ENCODE peak calls at places on chromosomes 7 and 10, in eight cellular contexts. One of them, this sample, is unnamed.

GRCh38 chr7:150631084-150631824 is 931 bp downstream of the GIMAP6 start:
- DNase-seq in mammary epithelial cell: no peak
- DNase-seq in COR-L47: no peak
- DNase-seq in fibroblast of the aortic adventitia: no peak
- DNase-seq in dorsolateral prefrontal cortex: no peak
- DNase-seq in activated T-helper 1 cell treated with Interleukin-2 at 50 U/mL for 16 hours: peak; percentile 57
- DNase-seq in HEK293T: no peak
- DNase-seq in amygdala: no peak
- DNase-seq in this sample: no peak

GRCh38 chr10:33215635-33216034 is 118.8 kb downstream of the NRP1 start:
- DNase-seq in activated T-helper 1 cell treated with Interleukin-2 at 50 U/mL for 16 hours: no peak
- DNase-seq in mammary epithelial cell: no peak
- DNase-seq in amygdala: no peak
- DNase-seq in fibroblast of the aortic adventitia: peak; percentile 93
- DNase-seq in dorsolateral prefrontal cortex: no peak
- DNase-seq in COR-L47: no peak
- DNase-seq in HEK293T: no peak
- DNase-seq in this sample: no peak

GRCh38 chr7:149690688-149691446 is 82.5 kb downstream of the ZNF467 start:
- DNase-seq in activated T-helper 1 cell treated with Interleukin-2 at 50 U/mL for 16 hours: no peak
- DNase-seq in amygdala: no peak
- DNase-seq in HEK293T: peak; percentile 83
- DNase-seq in dorsolateral prefrontal cortex: no peak
- DNase-seq in fibroblast of the aortic adventitia: peak; percentile 87
- DNase-seq in COR-L47: no peak
- DNase-seq in mammary epithelial cell: peak; percentile 96
- DNase-seq in this sample: no peak

GRCh38 chr10:99346247-99346646 is 17.1 kb downstream of the CNNM1 start:
- DNase-seq in activated T-helper 1 cell treated with Interleukin-2 at 50 U/mL for 16 hours: no peak
- DNase-seq in mammary epithelial cell: peak; percentile 23
- DNase-seq in fibroblast of the aortic adventitia: peak; percentile 24
- DNase-seq in amygdala: no peak
- DNase-seq in COR-L47: no peak
- DNase-seq in dorsolateral prefrontal cortex: no peak
- DNase-seq in HEK293T: no peak
- DNase-seq in this sample: no peak

GRCh38 chr10:101380353-101381017 is 26.5 kb downstream of the BTRC start:
- DNase-seq in HEK293T: no peak
- DNase-seq in dorsolateral prefrontal cortex: no peak
- DNase-seq in mammary epithelial cell: peak; percentile 85
- DNase-seq in activated T-helper 1 cell treated with Interleukin-2 at 50 U/mL for 16 hours: no peak
- DNase-seq in fibroblast of the aortic adventitia: no peak
- DNase-seq in amygdala: no peak
- DNase-seq in COR-L47: no peak
- DNase-seq in this sample: no peak

GRCh38 chr7:27997188-27997707 is 183.3 kb downstream of the JAZF1 start:
- DNase-seq in activated T-helper 1 cell treated with Interleukin-2 at 50 U/mL for 16 hours: no peak
- DNase-seq in dorsolateral prefrontal cortex: no peak
- DNase-seq in HEK293T: no peak
- DNase-seq in amygdala: no peak
- DNase-seq in mammary epithelial cell: no peak
- DNase-seq in fibroblast of the aortic adventitia: no peak
- DNase-seq in COR-L47: peak; percentile 72
- DNase-seq in this sample: no peak

GRCh38 chr10:35378547-35379210 is 42.4 kb downstream of the CCNY start:
- DNase-seq in fibroblast of the aortic adventitia: no peak
- DNase-seq in amygdala: no peak
- DNase-seq in dorsolateral prefrontal cortex: no peak
- DNase-seq in HEK293T: no peak
- DNase-seq in COR-L47: no peak
- DNase-seq in mammary epithelial cell: no peak
- DNase-seq in activated T-helper 1 cell treated with Interleukin-2 at 50 U/mL for 16 hours: no peak
- DNase-seq in this sample: no peak

GRCh38 chr7:27201231-27202017 is 1.5 kb upstream of the HOXA13 start:
- DNase-seq in dorsolateral prefrontal cortex: no peak
- DNase-seq in mammary epithelial cell: no peak
- DNase-seq in amygdala: no peak
- DNase-seq in fibroblast of the aortic adventitia: no peak
- DNase-seq in HEK293T: no peak
- DNase-seq in COR-L47: no peak
- DNase-seq in activated T-helper 1 cell treated with Interleukin-2 at 50 U/mL for 16 hours: no peak
- DNase-seq in this sample: no peak

GRCh38 chr7:101330011-101330484 is 8.4 kb upstream of the IFT22 start:
- DNase-seq in dorsolateral prefrontal cortex: no peak
- DNase-seq in amygdala: no peak
- DNase-seq in mammary epithelial cell: no peak
- DNase-seq in fibroblast of the aortic adventitia: peak; percentile 17
- DNase-seq in COR-L47: no peak
- DNase-seq in HEK293T: no peak
- DNase-seq in activated T-helper 1 cell treated with Interleukin-2 at 50 U/mL for 16 hours: no peak
- DNase-seq in this sample: no peak

GRCh38 chr10:70513848-70514309 is 35.3 kb downstream of the PALD1 start:
- DNase-seq in HEK293T: no peak
- DNase-seq in COR-L47: peak; percentile 2
- DNase-seq in dorsolateral prefrontal cortex: no peak
- DNase-seq in fibroblast of the aortic adventitia: no peak
- DNase-seq in activated T-helper 1 cell treated with Interleukin-2 at 50 U/mL for 16 hours: no peak
- DNase-seq in amygdala: no peak
- DNase-seq in mammary epithelial cell: peak; percentile 23
- DNase-seq in this sample: no peak

GRCh38 chr7:38600746-38601145 is 30.4 kb downstream of the AMPH start:
- DNase-seq in HEK293T: no peak
- DNase-seq in fibroblast of the aortic adventitia: no peak
- DNase-seq in dorsolateral prefrontal cortex: no peak
- DNase-seq in COR-L47: peak; percentile 31
- DNase-seq in mammary epithelial cell: no peak
- DNase-seq in activated T-helper 1 cell treated with Interleukin-2 at 50 U/mL for 16 hours: no peak
- DNase-seq in amygdala: no peak
- DNase-seq in this sample: no peak

GRCh38 chr10:107611101-107611500 is 446.6 kb upstream of the SORCS1 start:
- DNase-seq in amygdala: no peak
- DNase-seq in COR-L47: no peak
- DNase-seq in fibroblast of the aortic adventitia: no peak
- DNase-seq in activated T-helper 1 cell treated with Interleukin-2 at 50 U/mL for 16 hours: no peak
- DNase-seq in HEK293T: no peak
- DNase-seq in mammary epithelial cell: peak; percentile 83
- DNase-seq in dorsolateral prefrontal cortex: no peak
- DNase-seq in this sample: no peak

GRCh38 chr10:113739031-113739430 is 12.5 kb upstream of the PLEKHS1 start:
- DNase-seq in fibroblast of the aortic adventitia: no peak
- DNase-seq in HEK293T: no peak
- DNase-seq in activated T-helper 1 cell treated with Interleukin-2 at 50 U/mL for 16 hours: no peak
- DNase-seq in dorsolateral prefrontal cortex: no peak
- DNase-seq in amygdala: no peak
- DNase-seq in COR-L47: no peak
- DNase-seq in mammary epithelial cell: no peak
- DNase-seq in this sample: no peak

GRCh38 chr7:158975526-158976467 is 119.4 kb downstream of the DYNC2I1 start:
- DNase-seq in fibroblast of the aortic adventitia: no peak
- DNase-seq in amygdala: no peak
- DNase-seq in dorsolateral prefrontal cortex: peak; percentile 46
- DNase-seq in COR-L47: peak; percentile 83
- DNase-seq in mammary epithelial cell: no peak
- DNase-seq in HEK293T: no peak
- DNase-seq in activated T-helper 1 cell treated with Interleukin-2 at 50 U/mL for 16 hours: no peak
- DNase-seq in this sample: no peak

GRCh38 chr10:91742189-91742588 is 56.0 kb upstream of the TNKS2 start:
- DNase-seq in amygdala: no peak
- DNase-seq in fibroblast of the aortic adventitia: no peak
- DNase-seq in activated T-helper 1 cell treated with Interleukin-2 at 50 U/mL for 16 hours: no peak
- DNase-seq in HEK293T: no peak
- DNase-seq in mammary epithelial cell: no peak
- DNase-seq in COR-L47: no peak
- DNase-seq in dorsolateral prefrontal cortex: no peak
- DNase-seq in this sample: no peak

GRCh38 chr10:1664565-1664964 is 72.8 kb downstream of the ADARB2 start:
- DNase-seq in fibroblast of the aortic adventitia: no peak
- DNase-seq in activated T-helper 1 cell treated with Interleukin-2 at 50 U/mL for 16 hours: no peak
- DNase-seq in mammary epithelial cell: no peak
- DNase-seq in HEK293T: no peak
- DNase-seq in COR-L47: no peak
- DNase-seq in amygdala: no peak
- DNase-seq in dorsolateral prefrontal cortex: no peak
- DNase-seq in this sample: no peak

GRCh38 chr10:79981673-79982485 is 33.0 kb upstream of the SFTPD start:
- DNase-seq in dorsolateral prefrontal cortex: peak; percentile 56
- DNase-seq in COR-L47: peak; percentile 53
- DNase-seq in amygdala: peak; percentile 50
- DNase-seq in activated T-helper 1 cell treated with Interleukin-2 at 50 U/mL for 16 hours: no peak
- DNase-seq in mammary epithelial cell: peak; percentile 50
- DNase-seq in fibroblast of the aortic adventitia: peak; percentile 4
- DNase-seq in HEK293T: no peak
- DNase-seq in this sample: no peak

GRCh38 chr7:69780377-69780776 is 182.1 kb downstream of the AUTS2 start:
- DNase-seq in fibroblast of the aortic adventitia: peak; percentile 43
- DNase-seq in dorsolateral prefrontal cortex: no peak
- DNase-seq in HEK293T: peak; percentile 34
- DNase-seq in amygdala: no peak
- DNase-seq in activated T-helper 1 cell treated with Interleukin-2 at 50 U/mL for 16 hours: no peak
- DNase-seq in mammary epithelial cell: no peak
- DNase-seq in COR-L47: peak; percentile 86
- DNase-seq in this sample: no peak

GRCh38 chr7:1623810-1624209 is 46.3 kb upstream of the ELFN1 start:
- DNase-seq in amygdala: no peak
- DNase-seq in mammary epithelial cell: no peak
- DNase-seq in COR-L47: no peak
- DNase-seq in activated T-helper 1 cell treated with Interleukin-2 at 50 U/mL for 16 hours: no peak
- DNase-seq in fibroblast of the aortic adventitia: no peak
- DNase-seq in dorsolateral prefrontal cortex: no peak
- DNase-seq in HEK293T: no peak
- DNase-seq in this sample: no peak

GRCh38 chr7:44256459-44256858 is 55.7 kb downstream of the YKT6 start:
- DNase-seq in fibroblast of the aortic adventitia: no peak
- DNase-seq in activated T-helper 1 cell treated with Interleukin-2 at 50 U/mL for 16 hours: no peak
- DNase-seq in amygdala: no peak
- DNase-seq in mammary epithelial cell: no peak
- DNase-seq in COR-L47: no peak
- DNase-seq in dorsolateral prefrontal cortex: no peak
- DNase-seq in HEK293T: no peak
- DNase-seq in this sample: no peak

GRCh38 chr10:70378122-70378521 is 4.3 kb downstream of the LRRC20 start:
- DNase-seq in amygdala: no peak
- DNase-seq in COR-L47: no peak
- DNase-seq in fibroblast of the aortic adventitia: peak; percentile 78
- DNase-seq in activated T-helper 1 cell treated with Interleukin-2 at 50 U/mL for 16 hours: no peak
- DNase-seq in HEK293T: no peak
- DNase-seq in dorsolateral prefrontal cortex: no peak
- DNase-seq in mammary epithelial cell: peak; percentile 95
- DNase-seq in this sample: no peak

GRCh38 chr10:34351161-34351560 is 463.9 kb downstream of the PARD3 start:
- DNase-seq in mammary epithelial cell: no peak
- DNase-seq in fibroblast of the aortic adventitia: no peak
- DNase-seq in HEK293T: no peak
- DNase-seq in COR-L47: no peak
- DNase-seq in activated T-helper 1 cell treated with Interleukin-2 at 50 U/mL for 16 hours: no peak
- DNase-seq in amygdala: no peak
- DNase-seq in dorsolateral prefrontal cortex: no peak
- DNase-seq in this sample: no peak

This sample was measured in activated gamma-delta T cell treated with anti-CD3 and anti-CD28 coated beads, Interleukin-2, amount 50 U/mL, for 16 hours.